ENCODE peak calls at places on chromosomes 2 and 18, in eight cellular contexts. Y is PC-9, Q is neural progenitor cell, D is body of pancreas, O is fibroblast of the aortic adventitia, H is GM06990, T is dorsolateral prefrontal cortex, J is activated B cell treated with CpG ODN at 0.5 μM for 24 hours. S is an unnamed sample.
A peak's percentile ranks its signal among the peaks of the same experiment; 100 is the strongest.

GRCh38 chr2:58054264-58054663 is 7.7 kb downstream of the VRK2 start:
- DNase-seq in J (no peak), Y (peak; percentile 68), Q (no peak), H (no peak), D (no peak), T (no peak), O (peak; percentile 68), S (no peak)

GRCh38 chr2:27320958-27321543 is 1.8 kb downstream of the MPV17 start:
- DNase-seq in T (peak; percentile 65), D (peak; percentile 95), Y (peak; percentile 98), J (no peak), Q (peak; percentile 19), H (no peak), O (peak; percentile 98), S (no peak)

GRCh38 chr2:176418768-176419167 is 149.5 kb downstream of the MTX2 start:
- DNase-seq in T (no peak), H (no peak), O (no peak), D (no peak), J (no peak), Y (no peak), Q (no peak), S (no peak)

GRCh38 chr18:6222271-6222670 is 192.4 kb downstream of the L3MBTL4 start:
- DNase-seq in Y (no peak), J (no peak), O (no peak), Q (no peak), H (no peak), T (no peak), D (no peak), S (no peak)

GRCh38 chr18:9960263-9960904 is 46.6 kb downstream of the VAPA start:
- DNase-seq in Y (no peak), Q (no peak), D (no peak), T (no peak), O (no peak), J (no peak), H (no peak), S (no peak)

GRCh38 chr2:105873721-105874120 is 129.0 kb downstream of the NCK2 start:
- DNase-seq in T (no peak), D (peak; percentile 42), H (peak; percentile 76), Y (no peak), J (peak; percentile 53), Q (peak; percentile 42), O (peak; percentile 31), S (no peak)

GRCh38 chr2:125227843-125228392 is 1202.8 kb downstream of the CNTNAP5 start:
- DNase-seq in O (no peak), Y (no peak), H (no peak), T (no peak), D (no peak), Q (no peak), J (no peak), S (no peak)

GRCh38 chr2:230723363-230723762 is 10.7 kb downstream of the CAB39 start:
- DNase-seq in T (no peak), H (no peak), Y (no peak), O (no peak), J (no peak), Q (no peak), D (no peak), S (no peak)

GRCh38 chr2:216904554-216904953 is 44.7 kb upstream of the TNP1 start:
- DNase-seq in T (no peak), Q (no peak), D (no peak), H (no peak), Y (no peak), O (no peak), J (no peak), S (no peak)

GRCh38 chr2:127105656-127106456 is 1.1 kb downstream of the BIN1 start:
- DNase-seq in J (no peak), H (no peak), O (peak; percentile 56), D (peak; percentile 30), T (no peak), Q (peak; percentile 73), Y (no peak), S (no peak)

DNA sequence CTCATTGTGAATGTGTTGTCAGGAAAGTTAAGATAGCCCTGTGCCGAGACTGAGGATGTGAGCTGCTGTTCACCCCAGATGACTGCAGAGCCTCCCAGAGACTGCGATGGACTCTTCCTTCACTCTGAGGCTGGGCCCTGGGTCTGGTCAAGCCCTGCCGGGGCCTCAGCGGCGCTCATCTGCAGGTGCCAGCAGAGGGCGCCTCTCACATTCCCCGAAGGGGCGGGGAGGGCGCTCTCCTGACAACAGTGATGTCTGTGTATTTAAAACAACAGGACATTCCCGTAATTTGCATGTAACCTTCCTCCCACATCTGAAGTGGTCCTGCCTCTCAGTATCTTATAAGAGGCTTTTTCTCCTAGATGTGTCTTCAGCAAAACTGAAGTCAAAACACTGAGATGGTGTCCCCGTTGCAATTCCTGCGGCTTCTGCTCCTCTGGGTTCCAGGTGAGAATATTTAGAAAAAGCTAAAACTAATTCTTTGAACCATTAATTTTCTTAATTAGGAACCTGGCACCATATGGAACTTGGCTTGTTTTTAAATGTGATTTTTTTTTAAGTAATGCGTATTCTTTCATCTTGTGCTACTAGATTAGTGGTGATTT is 1377.9 kb downstream of the RPIA start:
- DNase-seq in J (peak; percentile 34), T (no peak), Q (no peak), O (peak; percentile 27), Y (no peak), H (peak; percentile 15), D (peak; percentile 21), S (peak; percentile 54)
- TF ChIP-seq CTCF in J (no peak), T (peak; percentile 45), Q (no peak), O (peak; percentile 74), Y (peak; percentile 54), H (peak; percentile 96), D (peak; percentile 37), S (peak; percentile 10)

GRCh38 chr2:159516241-159516758 is 100.0 kb downstream of the BAZ2B start:
- DNase-seq in J (no peak), T (no peak), Y (peak; percentile 79), D (peak; percentile 63), H (peak; percentile 39), Q (peak; percentile 11), O (peak; percentile 43), S (no peak)
- TF ChIP-seq CTCF in J (no peak), T (no peak), Y (no peak), D (no peak), H (no peak), Q (no peak), O (no peak), S (no peak)

GRCh38 chr18:75064513-75064905 is 144.4 kb downstream of the PTGR3 start:
- DNase-seq in Q (no peak), T (no peak), Y (no peak), J (no peak), D (no peak), O (no peak), H (no peak), S (no peak)
- TF ChIP-seq CTCF in Q (no peak), T (no peak), Y (no peak), J (no peak), D (no peak), O (no peak), H (no peak), S (no peak)

DNA sequence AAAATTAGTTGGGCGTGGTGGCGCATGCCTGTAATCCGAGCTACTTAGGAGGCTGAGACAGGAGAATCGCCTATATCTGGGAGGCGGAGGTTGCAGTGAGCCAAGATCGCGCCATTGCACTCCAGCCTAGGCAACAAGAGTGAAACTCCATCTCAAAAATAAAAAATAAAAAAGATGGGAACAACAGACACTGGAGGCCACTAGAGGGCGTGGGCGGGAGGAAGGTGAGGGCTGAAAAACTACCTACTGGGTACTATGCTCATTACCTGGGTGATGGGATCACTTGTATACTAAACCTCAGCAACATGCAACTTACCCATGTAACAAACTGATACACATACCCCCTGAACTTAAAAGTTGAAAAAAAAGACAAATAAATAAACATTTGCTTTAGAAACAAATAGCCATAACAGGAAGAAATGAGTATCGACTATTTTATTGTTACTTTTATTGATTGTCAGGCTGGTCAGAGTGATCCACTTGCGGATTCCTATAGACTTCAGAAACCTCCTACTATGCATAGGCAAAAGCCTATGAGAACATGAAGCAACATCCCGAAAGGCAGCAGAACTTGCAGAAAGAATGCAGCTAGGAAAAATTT is 61.0 kb downstream of the TMEM163 start:
- DNase-seq in T (no peak), Q (peak; percentile 49), Y (no peak), O (peak; percentile 1), J (no peak), D (no peak), H (no peak), S (peak; percentile 28)
- TF ChIP-seq CTCF in T (no peak), Q (peak; percentile 72), Y (peak; percentile 87), O (peak; percentile 48), J (no peak), D (peak; percentile 60), H (peak; percentile 46), S (peak; percentile 78)

DNA sequence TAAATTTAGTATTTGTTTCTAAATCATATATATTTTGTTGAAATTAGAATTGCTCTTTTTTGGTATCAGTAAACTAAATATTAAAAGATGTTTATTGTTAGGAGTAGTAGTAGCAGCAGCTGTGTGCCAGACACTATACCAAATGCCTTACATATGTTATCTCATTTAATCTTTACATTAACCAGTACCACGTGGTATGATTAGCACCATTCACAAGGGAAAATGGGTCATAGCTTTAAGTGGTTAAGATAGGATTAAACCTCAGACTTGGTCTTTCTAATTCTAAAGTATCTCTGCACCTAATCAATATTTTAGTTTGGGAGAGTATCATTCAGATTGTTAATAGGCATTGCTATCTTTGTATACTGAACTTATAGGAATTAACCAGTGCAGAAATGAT is 29.0 kb downstream of the PSMD14 start:
- DNase-seq in H (no peak), J (no peak), T (no peak), D (no peak), O (no peak), Q (no peak), Y (no peak), S (no peak)
- TF ChIP-seq CTCF in H (no peak), J (no peak), T (no peak), D (no peak), O (no peak), Q (no peak), Y (no peak), S (no peak)

GRCh38 chr2:169782513-169782912 is 16.2 kb upstream of the SSB start:
- DNase-seq in Q (peak; percentile 8), Y (no peak), D (no peak), O (no peak), T (no peak), H (no peak), J (no peak), S (no peak)
- TF ChIP-seq CTCF in Q (no peak), Y (no peak), D (no peak), O (no peak), T (no peak), H (no peak), J (no peak), S (no peak)